ENCODE peak calls at places on chromosomes 6 and 20, in four cellular contexts. C is stimulated activated CD8-positive, alpha-beta memory T cell treated with anti-CD3 and anti-CD28 coated beads, Interleukin-15, amount 100 ng/mL, for 1 hour; T is iPS-NIHi11; G is NCI-H1417. A is an unnamed sample.

GRCh38 chr20:3727333-3728035 is 5.0 kb upstream of the HSPA12B start:
- DNase-seq in T (no peak), C (no peak), G (no peak), A (no peak)

GRCh38 chr6:15376900-15377487 is 131.1 kb downstream of the JARID2 start:
- DNase-seq in G (no peak), T (no peak), C (no peak), A (no peak)

GRCh38 chr6:32700391-32701040 is 34.1 kb upstream of the HLA-DQB1 start:
- DNase-seq in C (peak; percentile 8), G (peak; percentile 33), T (peak; percentile 40), A (peak; percentile 17)

GRCh38 chr6:129683606-129684322 is 26.2 kb downstream of the ARHGAP18 start:
- DNase-seq in T (peak; percentile 53), C (peak; percentile 32), G (no peak), A (no peak)

GRCh38 chr6:135941275-135941674 is 89.8 kb downstream of the PDE7B start:
- DNase-seq in C (no peak), G (no peak), T (no peak), A (no peak)

GRCh38 chr20:62332989-62333819 is 30.4 kb downstream of the ADRM1 start:
- DNase-seq in C (no peak), T (no peak), G (no peak), A (no peak)

GRCh38 chr6:161476711-161477110 is 202.8 kb upstream of the AGPAT4 start:
- DNase-seq in C (no peak), G (no peak), T (no peak), A (no peak)

GRCh38 chr6:54070025-54070424 is 41.2 kb upstream of the MLIP start:
- DNase-seq in T (no peak), G (no peak), C (no peak), A (no peak)

GRCh38 chr6:83470587-83470986 is 39.7 kb upstream of the ME1 start:
- DNase-seq in C (no peak), G (no peak), T (no peak), A (no peak)

A was measured in NCI-H1048.